ENCODE peak calls at places on chromosomes 2 and 18, in four cellular contexts. N is kidney epithelial cell, D is RWPE1, J is GM19239. E is an unnamed sample.

GRCh38 chr18:36695806-36696205 is 133.0 kb downstream of the TPGS2 start:
- DNase-seq in N (no peak), D (no peak), J (no peak), E (no peak)

GRCh38 chr2:238169708-238170251 is 11.0 kb downstream of the ERFE start:
- DNase-seq in N (peak), D (peak), J (no peak), E (peak)

GRCh38 chr2:118190365-118190916 is 102.2 kb downstream of the INSIG2 start:
- DNase-seq in N (no peak), D (no peak), J (no peak), E (peak)

GRCh38 chr2:39128919-39129391 is 8.1 kb upstream of the SOS1 start:
- DNase-seq in N (no peak), D (no peak), J (no peak), E (peak)

GRCh38 chr2:237695201-237695780 is 67.9 kb downstream of the LRRFIP1 start:
- DNase-seq in N (peak), D (peak), J (no peak), E (peak)

GRCh38 chr2:187504312-187504921 is 49.8 kb downstream of the TFPI start:
- DNase-seq in N (no peak), D (no peak), J (no peak), E (no peak)

GRCh38 chr18:12038082-12038660 is 55.5 kb upstream of the ANKRD62 start:
- DNase-seq in N (no peak), D (no peak), J (no peak), E (no peak)

GRCh38 chr18:35397976-35398375 is 20.8 kb upstream of the ZNF396 start:
- DNase-seq in N (no peak), D (no peak), J (no peak), E (no peak)

GRCh38 chr2:51441786-51442185 is 409.9 kb upstream of the NRXN1 start:
- DNase-seq in N (no peak), D (no peak), J (no peak), E (peak)

E was measured in LHCN-M2.